ENCODE peak calls at places on chromosomes 16 and 17, in four cellular contexts. X is GM12878, L is K562, R is GM12891. E is an unnamed sample.

GRCh38 chr17:27293359-27293897 is 486 bp upstream of the WSB1 start:
- DNase-seq in X (no peak), L (peak), R (no peak), E (no peak)

GRCh38 chr16:79658301-79659001 is 57.9 kb upstream of the MAF start:
- DNase-seq in L (peak), R (no peak), X (no peak), E (no peak)

GRCh38 chr17:29007456-29008455 is 1.9 kb upstream of the SEZ6 start:
- DNase-seq in L (no peak), X (no peak), R (no peak), E (no peak)

GRCh38 chr17:48100591-48101011 is 677 bp downstream of the CBX1 start:
- DNase-seq in L (peak), X (no peak), R (no peak), E (peak)

GRCh38 chr17:37488009-37488604 is 1.6 kb upstream of the DUSP14 start:
- DNase-seq in X (no peak), R (no peak), L (peak), E (peak)

GRCh38 chr17:60139438-60140285 is 10.1 kb upstream of the CA4 start:
- DNase-seq in X (no peak), R (no peak), L (peak), E (no peak)

GRCh38 chr17:81239714-81240555 is 817 bp downstream of the NDUFAF8 start:
- DNase-seq in X (no peak), L (no peak), R (no peak), E (peak)

GRCh38 chr16:72210072-72210471 is 38.1 kb upstream of the PMFBP1 start:
- DNase-seq in R (no peak), X (no peak), L (no peak), E (no peak)

GRCh38 chr16:53052519-53053501 is at the start of gene CHD9NB:
- DNase-seq in L (peak), R (no peak), X (no peak), E (peak)

GRCh38 chr17:8044819-8045810 is 6.3 kb downstream of the ALOX15B start:
- DNase-seq in L (no peak), X (no peak), R (no peak), E (no peak)

GRCh38 chr17:76541739-76542450 is 2.1 kb downstream of the PRCD start:
- DNase-seq in X (no peak), L (no peak), R (no peak), E (no peak)

GRCh38 chr16:12120331-12120981 is 143.9 kb downstream of the SNX29 start:
- DNase-seq in L (no peak), X (no peak), R (no peak), E (no peak)

GRCh38 chr17:42189651-42189965 is 4.4 kb upstream of the HCRT start:
- DNase-seq in L (no peak), R (no peak), X (no peak), E (no peak)

GRCh38 chr17:58330544-58330996 is 2.0 kb upstream of the TSPOAP1 start:
- DNase-seq in X (no peak), R (no peak), L (peak), E (no peak)

GRCh38 chr16:53769185-53769584 is 65.2 kb downstream of the FTO start:
- DNase-seq in R (no peak), X (no peak), L (no peak), E (no peak)

GRCh38 chr17:79007504-79008381 is 1.8 kb downstream of the CANT1 start:
- DNase-seq in R (no peak), X (no peak), L (no peak), E (no peak)

GRCh38 chr16:65244811-65245210 is 122.9 kb upstream of the CDH11 start:
- DNase-seq in L (no peak), R (no peak), X (no peak), E (no peak)

GRCh38 chr17:80986816-80987480 is 4.7 kb upstream of the CHMP6 start:
- DNase-seq in R (no peak), X (no peak), L (no peak), E (peak)

GRCh38 chr16:82735696-82736095 is 108.9 kb downstream of the CDH13 start:
- DNase-seq in R (no peak), L (no peak), X (no peak), E (no peak)

GRCh38 chr16:48526058-48526957 is 83.7 kb downstream of the N4BP1 start:
- DNase-seq in X (peak), L (peak), R (peak), E (peak)

GRCh38 chr17:82502207-82502606 is 17.3 kb upstream of the FOXK2 start:
- DNase-seq in L (no peak), X (no peak), R (no peak), E (no peak)

GRCh38 chr17:64706224-64707076 is 44.3 kb upstream of the SMURF2 start:
- DNase-seq in X (no peak), R (no peak), L (no peak), E (no peak)

GRCh38 chr17:64707077-64707591 is 45.0 kb upstream of the SMURF2 start:
- DNase-seq in R (no peak), X (no peak), L (no peak), E (peak)

GRCh38 chr17:64709481-64709880 is 47.4 kb upstream of the SMURF2 start:
- DNase-seq in L (peak), R (no peak), X (no peak), E (no peak)
- TF ChIP-seq SPI1 in L (no peak), R (no peak), X (no peak), E (no peak)

GRCh38 chr16:57299719-57300386 is 15.4 kb upstream of the PLLP start:
- DNase-seq in L (peak), X (peak), R (peak), E (peak)

GRCh38 chr16:57301126-57301817 is 16.8 kb upstream of the PLLP start:
- DNase-seq in L (no peak), X (no peak), R (no peak), E (no peak)

GRCh38 chr16:57299009-57299718 is 14.7 kb upstream of the PLLP start:
- DNase-seq in L (no peak), R (no peak), X (no peak), E (peak)

GRCh38 chr16:57300387-57301125 is 16.1 kb upstream of the PLLP start:
- DNase-seq in L (peak), X (peak), R (peak), E (peak)

GRCh38 chr16:57297856-57298255 is 13.4 kb upstream of the PLLP start:
- DNase-seq in L (peak), X (no peak), R (no peak), E (peak)
- TF ChIP-seq SPI1 in L (no peak), X (no peak), R (no peak), E (no peak)

DNA sequence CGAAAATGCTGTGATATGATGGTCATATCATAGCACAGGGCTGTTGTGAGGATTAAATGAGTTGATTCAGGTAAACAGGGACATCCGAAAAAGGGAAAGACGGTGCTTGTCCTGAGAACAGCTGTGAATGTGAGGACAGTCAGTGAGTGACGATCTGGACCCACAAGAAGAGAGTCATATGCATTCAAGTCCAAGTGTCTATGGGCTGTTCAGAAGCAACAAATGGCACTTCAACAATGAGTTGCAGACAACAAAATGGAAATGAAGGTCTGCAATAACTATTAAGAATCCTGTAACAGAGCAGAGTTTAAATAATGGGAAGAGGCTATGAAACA is 100.3 kb downstream of the ADCY9 start:
- DNase-seq in X (no peak), R (no peak), L (no peak), E (no peak)
- TF ChIP-seq SPI1 in X (no peak), R (no peak), L (no peak), E (no peak)

GRCh38 chr17:3627768-3628167 is 8.3 kb downstream of the SHPK start:
- DNase-seq in X (no peak), R (no peak), L (no peak), E (no peak)
- TF ChIP-seq SPI1 in X (no peak), R (no peak), L (no peak), E (no peak)

GRCh38 chr17:62876664-62877411 is 68.7 kb upstream of the MARCHF10 start:
- DNase-seq in R (no peak), X (no peak), L (no peak), E (no peak)

GRCh38 chr17:62887437-62887836 is 78.6 kb upstream of the TANC2 start:
- DNase-seq in R (no peak), X (no peak), L (no peak), E (no peak)

GRCh38 chr17:62882878-62883277 is 74.8 kb upstream of the MARCHF10 start:
- DNase-seq in R (no peak), X (no peak), L (no peak), E (peak)

GRCh38 chr17:62880120-62880519 is 72.0 kb upstream of the MARCHF10 start:
- DNase-seq in R (no peak), X (no peak), L (peak), E (no peak)

DNA sequence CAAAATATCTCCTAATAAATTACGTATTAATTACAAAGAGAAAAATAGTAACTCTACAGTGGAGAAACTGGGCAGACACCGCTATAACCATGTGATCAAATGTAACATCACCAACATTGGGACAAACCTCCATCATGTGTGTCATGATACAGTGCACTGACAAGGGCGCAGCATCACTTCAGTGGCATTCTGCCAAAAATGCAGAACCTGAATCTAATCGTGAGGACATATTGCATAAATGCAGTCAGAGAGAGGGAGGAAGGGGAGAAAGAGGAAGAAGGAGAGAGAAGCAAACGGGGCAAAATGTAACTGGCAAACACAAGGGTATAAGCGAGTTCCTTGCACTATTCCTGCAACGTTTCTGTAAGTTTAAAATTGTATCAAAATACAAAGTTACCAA is 74.2 kb upstream of the MARCHF10 start:
- DNase-seq in L (peak), R (no peak), X (no peak), E (peak)
- TF ChIP-seq SPI1 in L (no peak), R (no peak), X (no peak), E (peak)

E was measured in HL-60.